ENCODE peak calls at places on chromosomes 7 and 10, in ten cellular contexts. G is H9, T is colonic mucosa, U is GM20000, S is cardiac fibroblast, Q is HL-60, H is SK-N-SH, D is IMR-90, A is MCF 10A, W is heart right ventricle. I is an unnamed sample.

GRCh38 chr10:69730251-69731156 is 71.2 kb upstream of the COL13A1 start:
- DNase-seq in G (no peak), T (no peak), U (no peak), S (peak), Q (no peak), H (peak), D (peak), A (no peak), W (peak), I (peak)

GRCh38 chr10:95516774-95517373 is 44.3 kb downstream of the SORBS1 start:
- DNase-seq in G (no peak), T (no peak), U (no peak), S (no peak), Q (no peak), H (no peak), D (no peak), A (no peak), W (no peak), I (no peak)

GRCh38 chr7:114628362-114628761 is 213.7 kb downstream of the FOXP2 start:
- DNase-seq in G (no peak), T (no peak), U (no peak), S (no peak), Q (no peak), H (no peak), D (no peak), A (no peak), W (no peak), I (no peak)

GRCh38 chr7:141754939-141755338 is 9.0 kb upstream of the TAS2R3 start:
- DNase-seq in G (peak), T (no peak), U (peak), S (peak), Q (no peak), H (peak), D (no peak), A (peak), W (no peak), I (no peak)

GRCh38 chr10:87960230-87960629 is 96.8 kb downstream of the PTEN start:
- DNase-seq in G (no peak), T (no peak), U (no peak), S (peak), Q (no peak), H (no peak), D (peak), A (peak), W (no peak), I (no peak)

GRCh38 chr7:92836489-92837213 is at the start of gene CDK6:
- DNase-seq in G (peak), T (peak), U (peak), S (peak), Q (no peak), H (peak), D (peak), A (peak), W (peak), I (peak)

GRCh38 chr7:100545636-100546128 is 6.7 kb downstream of the AGFG2 start:
- DNase-seq in G (peak), T (no peak), U (peak), S (peak), Q (no peak), H (peak), D (peak), A (peak), W (peak), I (no peak)

GRCh38 chr7:7212612-7213011 is 30.3 kb downstream of the C1GALT1 start:
- DNase-seq in G (no peak), T (no peak), U (no peak), S (peak), Q (no peak), H (no peak), D (no peak), A (no peak), W (no peak), I (no peak)

GRCh38 chr10:33334839-33335549 is 527 bp upstream of the NRP1 start:
- DNase-seq in G (peak), T (peak), U (peak), S (peak), Q (peak), H (peak), D (peak), A (peak), W (peak), I (peak)

DNA sequence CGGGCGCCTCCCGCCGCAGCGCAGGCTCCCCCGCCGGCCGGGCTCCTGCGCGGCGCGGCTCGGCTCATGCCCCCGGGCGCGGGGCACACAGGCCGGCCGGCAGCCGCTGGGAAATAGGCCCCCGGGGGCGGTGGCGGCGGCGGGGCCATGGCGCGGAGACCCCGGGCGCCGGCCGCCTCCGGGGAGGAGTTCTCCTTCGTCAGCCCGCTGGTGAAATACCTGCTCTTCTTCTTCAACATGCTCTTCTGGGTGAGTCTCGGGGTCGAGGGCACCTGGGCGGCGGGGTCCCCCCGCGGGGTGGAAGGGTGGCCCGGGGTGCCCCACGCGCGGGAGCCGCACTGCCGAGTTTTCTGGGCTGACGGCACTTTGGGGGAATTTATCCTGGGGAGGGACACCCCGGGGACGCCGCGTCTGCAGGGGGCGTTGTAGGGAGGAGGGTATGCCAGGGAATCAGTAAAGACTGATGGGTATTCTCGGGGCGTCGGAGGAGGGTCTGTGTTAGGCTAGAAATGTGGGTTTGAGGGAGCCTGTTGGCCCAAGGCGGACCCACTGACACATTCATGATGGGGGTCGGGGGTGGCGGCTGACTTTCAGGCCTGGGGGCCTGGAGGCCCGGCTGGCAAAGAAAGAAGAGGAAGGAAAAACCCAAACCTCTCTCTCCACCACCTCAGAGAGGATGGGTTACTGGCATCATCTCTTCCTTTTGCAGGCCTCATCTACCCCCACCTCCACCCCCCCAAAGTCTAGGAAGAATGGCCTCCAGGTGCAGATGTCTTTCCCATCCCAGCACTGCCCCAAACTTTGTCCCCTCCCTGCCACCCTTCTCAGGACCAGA is 544 bp downstream of the TSPAN33 start:
- DNase-seq in G (no peak), T (no peak), U (no peak), S (no peak), Q (no peak), H (no peak), D (no peak), A (no peak), W (no peak), I (no peak)
- TF ChIP-seq CTCF in G (peak), T (no peak), U (peak), S (no peak), Q (peak), H (peak), D (no peak), A (peak), W (no peak), I (peak)

GRCh38 chr7:36637417-36637816 is 86.9 kb downstream of the AOAH start:
- DNase-seq in G (no peak), T (no peak), U (no peak), S (no peak), Q (no peak), H (no peak), D (no peak), A (no peak), W (no peak), I (no peak)

GRCh38 chr7:36638586-36639265 is 85.6 kb downstream of the AOAH start:
- DNase-seq in G (no peak), T (no peak), U (no peak), S (no peak), Q (no peak), H (no peak), D (no peak), A (no peak), W (no peak), I (no peak)

GRCh38 chr7:36638140-36638539 is 86.2 kb downstream of the AOAH start:
- DNase-seq in G (no peak), T (no peak), U (no peak), S (no peak), Q (no peak), H (no peak), D (no peak), A (no peak), W (no peak), I (no peak)

GRCh38 chr7:36630112-36630650 is 94.1 kb downstream of the AOAH start:
- DNase-seq in G (no peak), T (no peak), U (no peak), S (no peak), Q (no peak), H (no peak), D (no peak), A (no peak), W (no peak), I (no peak)

DNA sequence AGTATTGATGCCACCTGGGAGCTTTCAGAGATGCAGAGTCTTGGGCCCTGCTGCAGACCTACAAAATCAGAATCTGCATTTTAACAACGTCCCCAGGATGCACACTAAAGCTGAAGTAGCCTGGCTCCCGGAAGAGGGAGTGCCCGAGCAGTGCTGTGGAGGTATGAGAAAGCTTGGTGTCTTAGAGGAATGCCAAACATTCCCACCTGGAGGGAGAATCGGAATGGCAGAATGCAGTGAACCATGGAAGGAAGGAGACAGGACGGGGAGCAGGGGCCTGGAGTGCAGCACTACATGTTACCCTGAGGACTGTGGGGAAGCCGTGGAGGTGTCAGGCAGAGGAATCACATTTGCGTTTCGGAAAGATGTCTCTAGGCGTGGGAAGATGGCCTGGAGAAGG is 90.9 kb downstream of the AOAH start:
- DNase-seq in G (peak), T (no peak), U (no peak), S (no peak), Q (no peak), H (no peak), D (no peak), A (no peak), W (no peak), I (no peak)
- TF ChIP-seq CTCF in G (peak), T (no peak), U (no peak), S (no peak), Q (no peak), H (no peak), D (no peak), A (no peak), W (no peak), I (no peak)

GRCh38 chr10:72096115-72097000 is 8.0 kb upstream of the SPOCK2 start:
- DNase-seq in G (no peak), T (no peak), U (no peak), S (peak), Q (no peak), H (no peak), D (peak), A (no peak), W (no peak), I (no peak)
- TF ChIP-seq CTCF in G (no peak), T (no peak), U (no peak), S (no peak), Q (no peak), H (no peak), D (no peak), A (no peak), W (no peak), I (peak)

GRCh38 chr10:30355601-30356000 is 6.5 kb upstream of the MTPAP start:
- DNase-seq in G (no peak), T (no peak), U (no peak), S (no peak), Q (no peak), H (no peak), D (no peak), A (no peak), W (no peak), I (no peak)

GRCh38 chr10:30358206-30358605 is 9.1 kb upstream of the MTPAP start:
- DNase-seq in G (no peak), T (no peak), U (no peak), S (no peak), Q (no peak), H (no peak), D (no peak), A (no peak), W (no peak), I (no peak)

GRCh38 chr10:30357075-30357801 is 8.2 kb upstream of the MTPAP start:
- DNase-seq in G (no peak), T (no peak), U (no peak), S (no peak), Q (no peak), H (no peak), D (no peak), A (peak), W (no peak), I (no peak)

GRCh38 chr10:30359373-30360206 is 10.5 kb upstream of the MTPAP start:
- DNase-seq in G (peak), T (peak), U (peak), S (peak), Q (no peak), H (peak), D (peak), A (peak), W (peak), I (no peak)

GRCh38 chr10:30357806-30358205 is 8.7 kb upstream of the MTPAP start:
- DNase-seq in G (no peak), T (no peak), U (no peak), S (no peak), Q (no peak), H (no peak), D (no peak), A (no peak), W (no peak), I (no peak)
- TF ChIP-seq CTCF in G (no peak), T (no peak), U (no peak), S (no peak), Q (no peak), H (no peak), D (no peak), A (no peak), W (no peak), I (no peak)

GRCh38 chr7:78542551-78542950 is 744.0 kb downstream of the PHTF2 start:
- DNase-seq in G (no peak), T (no peak), U (no peak), S (no peak), Q (no peak), H (no peak), D (no peak), A (no peak), W (no peak), I (no peak)

GRCh38 chr7:78542981-78543380 is 744.4 kb downstream of the PHTF2 start:
- DNase-seq in G (no peak), T (no peak), U (no peak), S (no peak), Q (no peak), H (no peak), D (no peak), A (no peak), W (no peak), I (no peak)

GRCh38 chr7:78539825-78540224 is 741.3 kb downstream of the PHTF2 start:
- DNase-seq in G (no peak), T (no peak), U (no peak), S (no peak), Q (no peak), H (no peak), D (no peak), A (no peak), W (no peak), I (no peak)

DNA sequence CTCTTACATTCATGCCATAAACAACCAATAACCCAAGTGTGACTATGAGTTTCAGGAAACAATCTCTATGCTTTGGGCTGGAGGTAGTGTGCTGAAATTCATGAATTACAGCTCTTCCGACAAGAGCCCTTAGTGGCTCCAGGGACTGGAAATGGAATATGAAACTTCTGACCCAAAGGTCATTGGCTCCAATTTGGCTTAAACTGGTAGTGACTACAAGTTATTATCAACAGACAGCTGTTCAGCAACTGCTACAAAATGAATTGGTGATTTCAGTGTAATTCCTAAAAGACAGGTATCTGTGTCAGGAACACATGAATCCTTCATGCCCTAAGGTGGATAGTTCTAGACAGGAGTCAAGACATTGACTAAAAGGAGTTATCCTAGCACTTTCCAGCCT is 745.4 kb downstream of the PHTF2 start:
- DNase-seq in G (no peak), T (no peak), U (no peak), S (no peak), Q (no peak), H (no peak), D (no peak), A (no peak), W (no peak), I (no peak)
- TF ChIP-seq CTCF in G (no peak), T (no peak), U (no peak), S (no peak), Q (no peak), H (no peak), D (no peak), A (no peak), W (no peak), I (no peak)

GRCh38 chr10:121975295-121976086 is 474 bp upstream of the NSMCE4A start:
- DNase-seq in G (peak), T (no peak), U (peak), S (no peak), Q (no peak), H (peak), D (no peak), A (no peak), W (no peak), I (no peak)
- TF ChIP-seq CTCF in G (no peak), T (no peak), U (no peak), S (peak), Q (no peak), H (peak), D (no peak), A (no peak), W (peak), I (peak)

DNA sequence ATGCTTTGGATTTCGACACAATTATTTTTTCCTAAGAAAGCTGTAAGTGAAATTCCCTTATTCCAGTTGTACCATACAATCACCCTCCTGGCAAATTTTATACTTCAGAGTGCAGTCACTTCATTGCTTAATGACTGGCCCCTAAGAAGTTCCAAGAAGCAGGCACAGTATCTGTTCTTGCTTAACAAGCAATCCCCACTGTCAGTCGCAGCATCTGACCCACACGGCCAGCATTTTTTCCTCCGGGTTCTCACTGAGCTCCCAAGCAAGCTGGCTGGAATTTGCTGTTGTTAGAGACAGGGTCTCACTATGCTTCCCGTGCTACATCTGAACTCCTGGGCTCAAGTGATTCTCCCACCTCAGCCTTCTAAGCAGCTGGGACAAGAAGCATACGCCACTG is 163.3 kb downstream of the PARD3 start:
- DNase-seq in G (no peak), T (no peak), U (no peak), S (no peak), Q (no peak), H (no peak), D (no peak), A (no peak), W (no peak), I (no peak)
- TF ChIP-seq CTCF in G (no peak), T (no peak), U (no peak), S (no peak), Q (no peak), H (no peak), D (no peak), A (no peak), W (no peak), I (no peak)

GRCh38 chr10:61594430-61594829 is 68.3 kb upstream of the CABCOCO1 start:
- DNase-seq in G (no peak), T (no peak), U (no peak), S (no peak), Q (no peak), H (no peak), D (no peak), A (no peak), W (no peak), I (no peak)

GRCh38 chr10:61588770-61589211 is 73.9 kb upstream of the CABCOCO1 start:
- DNase-seq in G (no peak), T (no peak), U (no peak), S (no peak), Q (no peak), H (peak), D (peak), A (no peak), W (no peak), I (no peak)

GRCh38 chr10:61589547-61590243 is 73.0 kb upstream of the CABCOCO1 start:
- DNase-seq in G (no peak), T (no peak), U (peak), S (peak), Q (no peak), H (no peak), D (peak), A (no peak), W (no peak), I (no peak)

GRCh38 chr10:61586829-61587228 is 75.9 kb upstream of the CABCOCO1 start:
- DNase-seq in G (no peak), T (no peak), U (no peak), S (no peak), Q (no peak), H (no peak), D (no peak), A (no peak), W (no peak), I (no peak)

DNA sequence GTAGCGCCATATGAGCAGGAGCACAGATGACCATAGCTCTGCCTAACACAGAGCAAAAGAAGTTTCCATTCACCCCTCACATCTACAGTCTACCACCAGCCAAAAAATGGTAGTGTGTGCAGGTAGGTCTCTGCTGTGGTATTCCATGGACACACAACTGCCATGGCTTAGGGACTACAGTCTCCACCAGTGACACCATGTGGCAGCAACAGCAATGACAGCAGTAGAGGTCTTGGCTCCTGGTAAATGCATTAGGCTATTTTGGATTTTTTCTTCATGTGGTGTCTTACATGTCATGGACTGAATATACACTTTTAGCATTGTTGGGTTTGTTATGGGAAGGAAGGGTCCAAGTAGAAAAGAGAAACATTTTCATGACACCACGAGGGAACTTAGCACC is 70.1 kb upstream of the CABCOCO1 start:
- DNase-seq in G (peak), T (no peak), U (no peak), S (peak), Q (no peak), H (no peak), D (no peak), A (peak), W (no peak), I (no peak)
- TF ChIP-seq CTCF in G (peak), T (no peak), U (no peak), S (peak), Q (peak), H (peak), D (no peak), A (peak), W (no peak), I (peak)

GRCh38 chr7:149460493-149461330 is at the start of gene ZNF777:
- DNase-seq in G (peak), T (peak), U (peak), S (peak), Q (peak), H (peak), D (peak), A (peak), W (peak), I (peak)
- TF ChIP-seq CTCF in G (peak), T (peak), U (peak), S (peak), Q (peak), H (peak), D (peak), A (peak), W (no peak), I (peak)

GRCh38 chr7:73847941-73848723 is 5.8 kb upstream of the METTL27 start:
- DNase-seq in G (no peak), T (no peak), U (no peak), S (no peak), Q (no peak), H (no peak), D (no peak), A (no peak), W (no peak), I (no peak)
- TF ChIP-seq CTCF in G (no peak), T (no peak), U (no peak), S (no peak), Q (no peak), H (no peak), D (no peak), A (no peak), W (no peak), I (no peak)

I was measured in chondrocyte.